ENCODE peak calls at places on chromosomes 7 and 10, in ten cellular contexts. Y, Z, Q, L, K, S, G, B, T and E are unnamed samples.

GRCh38 chr10:23435378-23435777 is 3.5 kb upstream of the OTUD1 start:
- DNase-seq in Q (no peak), G (no peak), L (no peak), T (no peak), K (no peak), S (no peak), Y (no peak), B (no peak), Z (no peak), E (no peak)

GRCh38 chr10:118447478-118447877 is 105.4 kb upstream of the FAM204A start:
- DNase-seq in K (no peak), Z (peak), S (peak), Q (no peak), B (no peak), Y (no peak), T (no peak), L (no peak), G (peak), E (no peak)

GRCh38 chr7:106287786-106288185 is 3.0 kb upstream of the NAMPT start:
- DNase-seq in G (no peak), Y (no peak), S (no peak), K (no peak), Q (no peak), L (no peak), Z (no peak), T (no peak), B (no peak), E (no peak)

GRCh38 chr7:87413951-87414381 is 61.5 kb downstream of the ABCB4 start:
- DNase-seq in T (no peak), B (no peak), L (no peak), S (peak), K (no peak), Y (peak), Z (no peak), G (no peak), Q (peak), E (no peak)

GRCh38 chr10:124125305-124126116 is 32.1 kb upstream of the CHST15 start:
- DNase-seq in K (no peak), Y (peak), Z (peak), S (peak), T (no peak), Q (no peak), B (no peak), L (no peak), G (no peak), E (no peak)

GRCh38 chr10:97483526-97483925 is 14.7 kb downstream of the MMS19 start:
- DNase-seq in Y (peak), Q (no peak), T (no peak), Z (peak), G (no peak), L (no peak), B (no peak), K (no peak), S (no peak), E (no peak)

GRCh38 chr7:139482662-139483466 is 609 bp downstream of the KLRG2 start:
- DNase-seq in K (peak), L (no peak), Y (peak), Q (no peak), S (no peak), G (no peak), Z (peak), T (peak), B (no peak), E (no peak)

GRCh38 chr7:106022193-106022821 is 59.2 kb downstream of the CDHR3 start:
- DNase-seq in Y (peak), G (peak), K (no peak), Q (no peak), B (no peak), L (no peak), S (no peak), T (no peak), Z (no peak), E (no peak)

GRCh38 chr10:110456523-110457091 is 41.1 kb upstream of the DUSP5 start:
- DNase-seq in K (no peak), S (peak), T (no peak), Q (no peak), Z (peak), B (no peak), Y (peak), L (no peak), G (no peak), E (no peak)

GRCh38 chr10:114548662-114549061 is 109.4 kb downstream of the ABLIM1 start:
- DNase-seq in L (no peak), S (peak), K (peak), Z (peak), Y (peak), T (no peak), B (no peak), G (no peak), Q (no peak), E (no peak)

GRCh38 chr7:4338556-4338955 is 343.5 kb upstream of the FOXK1 start:
- DNase-seq in Y (no peak), K (no peak), T (no peak), B (no peak), G (no peak), Z (no peak), S (no peak), L (no peak), Q (no peak), E (no peak)

GRCh38 chr7:139358541-139359365 is 941 bp upstream of the LUC7L2 start:
- DNase-seq in S (no peak), B (no peak), K (no peak), Q (no peak), G (peak), Z (peak), Y (peak), T (no peak), L (no peak), E (peak)

GRCh38 chr10:64726466-64726865 is 1205.3 kb downstream of the REEP3 start:
- DNase-seq in Q (no peak), T (no peak), B (no peak), S (no peak), Y (no peak), G (no peak), K (no peak), L (no peak), Z (no peak), E (no peak)

DNA sequence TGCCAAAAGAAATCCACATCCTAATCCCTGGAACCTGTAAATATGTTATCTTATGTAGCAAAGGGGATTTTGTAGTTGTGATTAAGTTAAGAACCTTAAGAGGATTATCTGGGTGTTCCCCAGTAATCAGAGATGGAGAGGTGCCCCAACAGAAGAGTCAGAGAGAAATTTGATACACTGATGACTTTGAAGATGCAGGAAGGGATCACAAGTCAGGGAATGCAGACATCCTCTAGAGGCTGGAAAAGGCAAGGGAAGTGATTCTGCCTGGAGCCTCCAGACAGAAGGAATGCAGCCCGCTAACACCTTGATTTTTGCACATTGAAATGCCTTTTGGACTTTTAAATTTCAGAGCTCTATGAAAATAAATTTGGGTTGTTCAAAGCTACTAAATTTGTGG is 531.7 kb downstream of the DNAJB9 start:
- DNase-seq in T (no peak), Y (no peak), Z (no peak), S (no peak), B (no peak), G (no peak), L (peak), Q (no peak), K (no peak), E (no peak)
- TF ChIP-seq CTCF in T (no peak), Y (no peak), Z (no peak), S (no peak), B (no peak), G (no peak), L (no peak), Q (no peak), K (no peak), E (no peak)

GRCh38 chr10:92923416-92923815 is 75.1 kb downstream of the EXOC6 start:
- DNase-seq in G (no peak), L (no peak), Q (no peak), S (no peak), B (no peak), K (no peak), T (no peak), Y (peak), Z (no peak), E (no peak)
- TF ChIP-seq CTCF in G (no peak), L (no peak), Q (no peak), S (no peak), B (no peak), K (no peak), T (no peak), Y (no peak), Z (no peak), E (no peak)

DNA sequence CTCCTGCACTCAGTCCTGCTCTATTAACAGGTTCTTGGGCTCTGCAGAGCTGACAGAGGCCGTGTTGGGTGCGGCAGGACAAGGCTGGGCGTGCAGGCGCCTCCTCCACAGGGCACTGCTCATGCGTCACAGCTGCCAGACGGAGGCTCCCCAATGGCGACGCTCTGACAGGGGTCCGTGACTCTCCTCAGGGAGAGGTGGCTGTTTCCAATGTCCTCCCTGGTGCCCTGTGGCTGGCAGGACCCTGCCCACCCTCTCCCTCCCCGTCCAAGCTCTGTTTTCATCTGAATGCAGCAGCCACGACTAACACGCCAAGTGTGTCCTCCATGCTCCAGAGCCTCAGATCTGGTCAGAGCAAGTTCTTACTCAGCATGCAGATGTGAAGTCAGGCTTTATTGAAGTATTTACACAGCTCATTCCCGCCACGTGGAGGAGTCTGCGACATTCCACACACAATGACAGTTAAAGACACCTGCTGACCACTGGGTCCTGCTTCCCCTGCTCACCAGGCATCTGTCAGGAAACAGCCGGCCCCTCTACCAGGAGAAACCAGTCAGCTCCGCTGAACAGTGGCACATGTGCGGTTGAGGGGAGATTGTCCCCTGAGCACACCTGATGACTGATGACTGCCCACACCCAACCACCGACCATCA is 116.7 kb downstream of the VIPR2 start:
- DNase-seq in S (no peak), L (no peak), K (no peak), G (no peak), Z (no peak), T (peak), Q (no peak), Y (no peak), B (no peak), E (no peak)
- TF ChIP-seq CTCF in S (no peak), L (no peak), K (no peak), G (no peak), Z (no peak), T (no peak), Q (no peak), Y (no peak), B (no peak), E (no peak)

DNA sequence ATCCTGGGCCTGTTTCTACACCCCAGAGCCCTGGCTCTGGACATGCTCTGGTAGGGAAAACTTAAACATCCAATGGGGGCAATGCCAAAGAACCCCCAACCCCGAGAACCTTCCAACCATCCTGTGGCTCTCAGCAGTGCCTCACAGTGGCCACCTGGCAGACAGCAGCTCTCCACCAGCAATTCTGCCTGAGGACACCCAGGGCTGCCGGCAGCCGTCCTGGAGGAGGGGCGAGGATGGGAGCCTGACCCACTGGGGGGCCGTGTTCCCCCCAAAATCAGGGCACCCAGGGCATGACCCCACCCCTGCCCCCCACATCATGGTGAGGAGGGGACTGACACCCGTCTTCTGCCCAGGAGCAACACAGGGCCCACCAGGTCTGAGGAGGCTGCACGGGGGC is 32.7 kb downstream of the DPYSL4 start:
- DNase-seq in L (no peak), Z (no peak), Q (no peak), Y (no peak), S (no peak), B (no peak), T (peak), K (no peak), G (no peak), E (no peak)
- TF ChIP-seq CTCF in L (no peak), Z (peak), Q (peak), Y (peak), S (peak), B (no peak), T (no peak), K (no peak), G (no peak), E (peak)

DNA sequence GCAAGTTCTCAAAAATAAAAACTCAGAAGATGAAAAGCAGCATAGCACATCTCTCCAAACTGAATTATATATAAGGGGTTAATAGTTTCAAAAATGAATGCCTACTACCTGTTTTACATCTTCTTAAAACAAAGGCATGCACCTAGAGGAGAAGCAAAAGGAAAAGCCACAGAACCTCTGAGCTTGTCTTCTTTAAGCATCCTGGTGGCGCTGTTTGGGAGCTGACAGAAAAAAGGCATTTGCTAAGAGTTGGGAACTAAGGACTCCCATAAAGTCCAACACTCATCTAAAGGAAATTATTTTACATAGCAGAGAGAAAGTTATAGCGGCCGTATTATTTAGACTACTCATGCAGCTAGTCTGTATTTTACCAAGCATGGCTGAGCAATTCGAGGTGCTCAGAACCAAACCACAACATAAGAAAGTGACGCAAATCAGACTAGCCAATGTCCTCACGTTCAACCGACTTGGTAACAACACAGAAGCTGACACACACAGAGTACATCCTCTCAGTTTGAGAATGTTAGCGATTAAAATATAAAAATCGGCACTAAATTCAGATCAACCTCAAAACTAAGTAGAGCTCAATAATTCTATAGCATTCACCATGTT is 38.8 kb downstream of the PTN start:
- DNase-seq in T (no peak), K (no peak), B (no peak), Q (peak), L (no peak), S (no peak), G (peak), Y (no peak), Z (peak), E (no peak)
- TF ChIP-seq CTCF in T (no peak), K (no peak), B (no peak), Q (peak), L (no peak), S (no peak), G (peak), Y (no peak), Z (no peak), E (no peak)